ENCODE peak calls at places on chromosomes 11 and 22, in seven cellular contexts. One of them, this sample, is unnamed.

GRCh38 chr11:96254087-96254486 is 88.9 kb downstream of the MAML2 start:
- DNase-seq in cardiac muscle cell: peak
- DNase-seq in MCF 10A: no peak
- DNase-seq in GM13977: peak
- DNase-seq in prostate gland: no peak
- DNase-seq in fibroblast of lung: no peak
- DNase-seq in nephron progenitor cell: no peak
- DNase-seq in this sample: no peak

GRCh38 chr11:75188671-75189070 is 37.8 kb downstream of the SLCO2B1 start:
- DNase-seq in nephron progenitor cell: no peak
- DNase-seq in GM13977: no peak
- DNase-seq in fibroblast of lung: no peak
- DNase-seq in MCF 10A: no peak
- DNase-seq in prostate gland: no peak
- DNase-seq in cardiac muscle cell: no peak
- DNase-seq in this sample: no peak

GRCh38 chr11:63554901-63555218 is 8.3 kb downstream of the PLAAT2 start:
- DNase-seq in prostate gland: no peak
- DNase-seq in MCF 10A: no peak
- DNase-seq in nephron progenitor cell: no peak
- DNase-seq in fibroblast of lung: no peak
- DNase-seq in GM13977: no peak
- DNase-seq in cardiac muscle cell: peak
- DNase-seq in this sample: no peak

GRCh38 chr11:110317516-110317932 is 21.1 kb upstream of the RDX start:
- DNase-seq in fibroblast of lung: peak
- DNase-seq in GM13977: no peak
- DNase-seq in prostate gland: no peak
- DNase-seq in cardiac muscle cell: peak
- DNase-seq in nephron progenitor cell: no peak
- DNase-seq in MCF 10A: peak
- DNase-seq in this sample: no peak

GRCh38 chr11:79366218-79366617 is 74.6 kb downstream of the TENM4 start:
- DNase-seq in nephron progenitor cell: no peak
- DNase-seq in GM13977: no peak
- DNase-seq in cardiac muscle cell: no peak
- DNase-seq in MCF 10A: peak
- DNase-seq in prostate gland: no peak
- DNase-seq in fibroblast of lung: no peak
- DNase-seq in this sample: no peak

GRCh38 chr11:122038543-122038942 is 77.5 kb downstream of the BLID start:
- DNase-seq in MCF 10A: no peak
- DNase-seq in prostate gland: no peak
- DNase-seq in nephron progenitor cell: no peak
- DNase-seq in cardiac muscle cell: peak
- DNase-seq in GM13977: no peak
- DNase-seq in fibroblast of lung: peak
- DNase-seq in this sample: peak

GRCh38 chr22:23538502-23538860 is 41.6 kb downstream of the IGLL1 start:
- DNase-seq in fibroblast of lung: no peak
- DNase-seq in prostate gland: no peak
- DNase-seq in MCF 10A: no peak
- DNase-seq in GM13977: no peak
- DNase-seq in cardiac muscle cell: no peak
- DNase-seq in nephron progenitor cell: no peak
- DNase-seq in this sample: no peak

GRCh38 chr11:60959445-60959844 is 7.5 kb upstream of the SLC15A3 start:
- DNase-seq in MCF 10A: no peak
- DNase-seq in GM13977: no peak
- DNase-seq in nephron progenitor cell: no peak
- DNase-seq in cardiac muscle cell: no peak
- DNase-seq in prostate gland: no peak
- DNase-seq in fibroblast of lung: no peak
- DNase-seq in this sample: no peak

GRCh38 chr22:37679670-37680069 is 4.2 kb downstream of the LGALS1 start:
- DNase-seq in GM13977: no peak
- DNase-seq in nephron progenitor cell: no peak
- DNase-seq in prostate gland: no peak
- DNase-seq in fibroblast of lung: no peak
- DNase-seq in MCF 10A: no peak
- DNase-seq in cardiac muscle cell: no peak
- DNase-seq in this sample: no peak

GRCh38 chr11:1226226-1226961 is 3.5 kb downstream of the MUC5B start:
- DNase-seq in nephron progenitor cell: peak
- DNase-seq in cardiac muscle cell: no peak
- DNase-seq in GM13977: no peak
- DNase-seq in prostate gland: no peak
- DNase-seq in MCF 10A: no peak
- DNase-seq in fibroblast of lung: no peak
- DNase-seq in this sample: no peak

GRCh38 chr22:46897246-46897623 is 134.8 kb downstream of the TBC1D22A start:
- DNase-seq in nephron progenitor cell: no peak
- DNase-seq in fibroblast of lung: no peak
- DNase-seq in GM13977: no peak
- DNase-seq in prostate gland: no peak
- DNase-seq in MCF 10A: peak
- DNase-seq in cardiac muscle cell: no peak
- DNase-seq in this sample: no peak

GRCh38 chr11:102012946-102013345 is 34.3 kb upstream of the CFAP300 start:
- DNase-seq in MCF 10A: no peak
- DNase-seq in cardiac muscle cell: no peak
- DNase-seq in nephron progenitor cell: no peak
- DNase-seq in GM13977: no peak
- DNase-seq in fibroblast of lung: no peak
- DNase-seq in prostate gland: no peak
- DNase-seq in this sample: no peak
- TF ChIP-seq CTCF in MCF 10A: no peak
- TF ChIP-seq CTCF in cardiac muscle cell: no peak
- TF ChIP-seq CTCF in nephron progenitor cell: no peak
- TF ChIP-seq CTCF in GM13977: no peak
- TF ChIP-seq CTCF in fibroblast of lung: no peak
- TF ChIP-seq CTCF in prostate gland: no peak
- TF ChIP-seq CTCF in this sample: no peak

DNA sequence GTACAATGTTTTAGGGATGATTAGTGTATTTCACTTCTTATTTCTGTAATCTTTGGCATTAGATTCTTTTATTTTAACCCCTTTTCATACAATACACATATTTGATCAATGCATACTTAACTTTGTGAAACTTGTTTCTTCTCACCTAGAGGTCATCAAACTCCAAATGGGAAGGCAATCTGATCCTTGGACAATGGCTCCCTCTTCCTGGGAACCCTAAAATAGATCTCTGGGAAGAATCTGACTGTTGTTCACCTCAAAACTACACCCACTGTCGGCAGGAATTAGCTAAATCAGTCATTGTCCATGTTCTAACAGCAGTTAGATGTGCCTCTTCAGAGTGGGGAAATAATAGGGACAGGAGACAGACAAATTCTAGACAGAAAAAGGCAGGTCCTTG is 707.4 kb upstream of the CHORDC1 start:
- DNase-seq in MCF 10A: no peak
- DNase-seq in fibroblast of lung: no peak
- DNase-seq in nephron progenitor cell: no peak
- DNase-seq in GM13977: no peak
- DNase-seq in prostate gland: no peak
- DNase-seq in cardiac muscle cell: no peak
- DNase-seq in this sample: no peak
- TF ChIP-seq CTCF in MCF 10A: no peak
- TF ChIP-seq CTCF in fibroblast of lung: no peak
- TF ChIP-seq CTCF in nephron progenitor cell: no peak
- TF ChIP-seq CTCF in GM13977: no peak
- TF ChIP-seq CTCF in prostate gland: no peak
- TF ChIP-seq CTCF in cardiac muscle cell: no peak
- TF ChIP-seq CTCF in this sample: no peak

GRCh38 chr11:131629925-131630324 is 259.5 kb downstream of the NTM start:
- DNase-seq in nephron progenitor cell: no peak
- DNase-seq in fibroblast of lung: no peak
- DNase-seq in prostate gland: no peak
- DNase-seq in cardiac muscle cell: no peak
- DNase-seq in GM13977: no peak
- DNase-seq in MCF 10A: no peak
- DNase-seq in this sample: no peak
- TF ChIP-seq CTCF in nephron progenitor cell: peak
- TF ChIP-seq CTCF in fibroblast of lung: no peak
- TF ChIP-seq CTCF in prostate gland: no peak
- TF ChIP-seq CTCF in cardiac muscle cell: no peak
- TF ChIP-seq CTCF in GM13977: no peak
- TF ChIP-seq CTCF in MCF 10A: no peak
- TF ChIP-seq CTCF in this sample: no peak

GRCh38 chr22:35363571-35364086 is 17.3 kb upstream of the HMOX1 start:
- DNase-seq in GM13977: no peak
- DNase-seq in cardiac muscle cell: no peak
- DNase-seq in fibroblast of lung: no peak
- DNase-seq in nephron progenitor cell: no peak
- DNase-seq in MCF 10A: no peak
- DNase-seq in prostate gland: no peak
- DNase-seq in this sample: no peak

GRCh38 chr22:35368386-35368785 is 12.5 kb upstream of the HMOX1 start:
- DNase-seq in fibroblast of lung: no peak
- DNase-seq in nephron progenitor cell: no peak
- DNase-seq in cardiac muscle cell: no peak
- DNase-seq in prostate gland: no peak
- DNase-seq in MCF 10A: no peak
- DNase-seq in GM13977: no peak
- DNase-seq in this sample: no peak

GRCh38 chr22:35369996-35370395 is 10.9 kb upstream of the HMOX1 start:
- DNase-seq in MCF 10A: no peak
- DNase-seq in fibroblast of lung: no peak
- DNase-seq in nephron progenitor cell: no peak
- DNase-seq in cardiac muscle cell: no peak
- DNase-seq in prostate gland: no peak
- DNase-seq in GM13977: no peak
- DNase-seq in this sample: no peak

GRCh38 chr22:35367331-35367886 is 13.5 kb upstream of the HMOX1 start:
- DNase-seq in prostate gland: no peak
- DNase-seq in nephron progenitor cell: no peak
- DNase-seq in MCF 10A: no peak
- DNase-seq in cardiac muscle cell: no peak
- DNase-seq in fibroblast of lung: peak
- DNase-seq in GM13977: no peak
- DNase-seq in this sample: no peak
- TF ChIP-seq CTCF in prostate gland: no peak
- TF ChIP-seq CTCF in nephron progenitor cell: no peak
- TF ChIP-seq CTCF in MCF 10A: no peak
- TF ChIP-seq CTCF in cardiac muscle cell: no peak
- TF ChIP-seq CTCF in fibroblast of lung: no peak
- TF ChIP-seq CTCF in GM13977: peak
- TF ChIP-seq CTCF in this sample: no peak

GRCh38 chr11:68843703-68844312 is 2.1 kb upstream of the CPT1A start:
- DNase-seq in cardiac muscle cell: peak
- DNase-seq in prostate gland: peak
- DNase-seq in nephron progenitor cell: peak
- DNase-seq in GM13977: peak
- DNase-seq in MCF 10A: peak
- DNase-seq in fibroblast of lung: peak
- DNase-seq in this sample: peak
- TF ChIP-seq CTCF in cardiac muscle cell: peak
- TF ChIP-seq CTCF in prostate gland: peak
- TF ChIP-seq CTCF in nephron progenitor cell: peak
- TF ChIP-seq CTCF in GM13977: peak
- TF ChIP-seq CTCF in MCF 10A: peak
- TF ChIP-seq CTCF in fibroblast of lung: no peak
- TF ChIP-seq CTCF in this sample: peak

DNA sequence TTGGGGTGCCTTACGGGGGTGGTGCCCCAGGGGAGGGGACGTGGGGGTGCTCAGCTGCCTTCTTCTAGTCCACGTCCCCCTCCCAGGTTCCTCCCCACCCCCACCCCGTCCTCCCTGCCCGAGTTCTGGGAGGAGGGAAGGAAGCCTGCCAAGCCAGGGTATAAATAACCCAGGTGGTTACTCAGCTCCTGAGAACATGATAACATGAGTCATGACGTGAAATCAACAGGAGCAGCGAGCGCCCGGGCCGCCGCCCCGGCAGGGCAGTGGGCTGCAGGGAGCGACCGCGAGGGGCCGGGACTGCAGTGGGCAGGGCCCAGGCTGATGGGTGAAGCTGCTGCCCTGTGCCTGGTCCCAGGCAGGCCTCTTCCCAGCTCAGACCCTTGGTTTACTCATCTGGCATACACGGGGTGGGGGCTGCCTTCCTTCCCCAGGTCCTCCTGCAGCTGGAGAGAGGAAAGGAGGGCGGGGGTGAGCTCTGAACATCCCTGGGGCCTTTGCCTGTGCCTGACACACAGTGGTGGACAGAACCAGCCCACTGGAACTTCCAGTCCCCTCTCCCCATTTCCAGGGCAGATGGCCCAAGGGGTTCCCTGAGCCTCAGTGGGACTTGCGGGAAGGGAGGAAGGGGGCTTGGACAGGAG is 8.8 kb upstream of the PDGFB start:
- DNase-seq in GM13977: peak
- DNase-seq in fibroblast of lung: peak
- DNase-seq in cardiac muscle cell: peak
- DNase-seq in nephron progenitor cell: no peak
- DNase-seq in MCF 10A: peak
- DNase-seq in prostate gland: peak
- DNase-seq in this sample: peak
- TF ChIP-seq CTCF in GM13977: no peak
- TF ChIP-seq CTCF in fibroblast of lung: no peak
- TF ChIP-seq CTCF in cardiac muscle cell: no peak
- TF ChIP-seq CTCF in nephron progenitor cell: no peak
- TF ChIP-seq CTCF in MCF 10A: no peak
- TF ChIP-seq CTCF in prostate gland: peak
- TF ChIP-seq CTCF in this sample: no peak

GRCh38 chr11:130979386-130979972 is 63.2 kb upstream of the SNX19 start:
- DNase-seq in GM13977: no peak
- DNase-seq in nephron progenitor cell: no peak
- DNase-seq in cardiac muscle cell: peak
- DNase-seq in fibroblast of lung: peak
- DNase-seq in prostate gland: no peak
- DNase-seq in MCF 10A: peak
- DNase-seq in this sample: peak
- TF ChIP-seq CTCF in GM13977: peak
- TF ChIP-seq CTCF in nephron progenitor cell: peak
- TF ChIP-seq CTCF in cardiac muscle cell: peak
- TF ChIP-seq CTCF in fibroblast of lung: peak
- TF ChIP-seq CTCF in prostate gland: peak
- TF ChIP-seq CTCF in MCF 10A: peak
- TF ChIP-seq CTCF in this sample: peak

DNA sequence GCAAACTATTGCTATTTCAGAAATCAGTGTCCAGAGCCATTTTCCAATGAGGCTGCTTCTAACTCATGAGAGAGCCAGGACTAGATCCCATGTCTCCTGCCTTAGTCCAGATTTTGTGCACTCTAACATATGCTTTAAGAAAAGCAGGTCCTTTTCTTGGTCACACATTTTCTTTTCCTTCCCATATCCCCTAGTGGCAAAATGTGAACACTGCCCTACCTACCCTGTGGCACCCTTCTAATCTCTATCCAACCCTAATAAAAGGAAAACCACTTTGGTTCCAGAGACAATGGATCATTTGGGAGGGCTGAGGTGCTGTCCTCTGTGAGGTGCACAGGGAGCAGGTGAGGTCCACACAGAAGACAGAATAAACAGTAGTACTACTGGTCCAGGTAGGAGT is 72.0 kb upstream of the DDI1 start:
- DNase-seq in GM13977: no peak
- DNase-seq in nephron progenitor cell: no peak
- DNase-seq in fibroblast of lung: no peak
- DNase-seq in cardiac muscle cell: no peak
- DNase-seq in MCF 10A: no peak
- DNase-seq in prostate gland: no peak
- DNase-seq in this sample: no peak
- TF ChIP-seq CTCF in GM13977: no peak
- TF ChIP-seq CTCF in nephron progenitor cell: no peak
- TF ChIP-seq CTCF in fibroblast of lung: no peak
- TF ChIP-seq CTCF in cardiac muscle cell: no peak
- TF ChIP-seq CTCF in MCF 10A: no peak
- TF ChIP-seq CTCF in prostate gland: no peak
- TF ChIP-seq CTCF in this sample: no peak